ENCODE peak calls at places on chromosomes 4 and X, in five cellular contexts. F is thyroid gland, M is MG63, R is mucosa of descending colon, L is cardiac muscle cell. B is an unnamed sample.
A peak's percentile ranks its signal among the peaks of the same experiment; 100 is the strongest.

GRCh38 chr4:57550143-57550542 is 440.0 kb upstream of the IGFBP7 start:
- DNase-seq in F (no peak), M (no peak), R (no peak), L (no peak), B (no peak)

GRCh38 chr4:80806472-80806871 is 224.0 kb upstream of the BMP3 start:
- DNase-seq in F (no peak), M (no peak), R (no peak), L (no peak), B (no peak)

GRCh38 chr4:145760176-145760575 is 80.2 kb downstream of the C4orf51 start:
- DNase-seq in F (no peak), M (no peak), R (no peak), L (no peak), B (no peak)

GRCh38 chrX:148363836-148364235 is 136.6 kb upstream of the AFF2 start:
- DNase-seq in F (no peak), M (no peak), R (no peak), L (peak; percentile 7), B (peak; percentile 68)

GRCh38 chrX:12972239-12972638 is 2.7 kb upstream of the TMSB4X start:
- DNase-seq in F (no peak), M (no peak), R (no peak), L (no peak), B (no peak)

GRCh38 chrX:54564942-54565341 is 34.9 kb downstream of the GNL3L start:
- DNase-seq in F (no peak), M (peak; percentile 5), R (no peak), L (no peak), B (no peak)

GRCh38 chr4:177740563-177740962 is 298.3 kb upstream of the AGA start:
- DNase-seq in F (no peak), M (no peak), R (no peak), L (no peak), B (no peak)

GRCh38 chr4:158229768-158230167 is 19.5 kb downstream of the TMEM144 start:
- DNase-seq in F (no peak), M (no peak), R (no peak), L (no peak), B (no peak)

GRCh38 chr4:139665079-139665689 is 435 bp upstream of the MGST2 start:
- DNase-seq in F (no peak), M (peak; percentile 51), R (peak; percentile 44), L (no peak), B (no peak)

GRCh38 chrX:74251006-74251930 is 52.7 kb upstream of the ZCCHC13 start:
- DNase-seq in F (no peak), M (no peak), R (no peak), L (no peak), B (peak; percentile 88)

GRCh38 chr4:32207456-32207855 is 1487.3 kb downstream of the PCDH7 start:
- DNase-seq in F (no peak), M (no peak), R (no peak), L (no peak), B (no peak)

GRCh38 chr4:54230479-54231418 is 1.7 kb downstream of the PDGFRA start:
- DNase-seq in F (no peak), M (peak; percentile 82), R (peak; percentile 30), L (peak; percentile 49), B (no peak)

GRCh38 chr4:184684491-184685189 is 35.1 kb downstream of the PRIMPOL start:
- DNase-seq in F (no peak), M (no peak), R (no peak), L (no peak), B (peak; percentile 22)

GRCh38 chr4:79638735-79639134 is 230.7 kb upstream of the GK2 start:
- DNase-seq in F (no peak), M (no peak), R (no peak), L (no peak), B (no peak)

GRCh38 chrX:17553451-17553850 is 178.5 kb downstream of the NHS start:
- DNase-seq in F (no peak), M (peak; percentile 64), R (peak; percentile 49), L (no peak), B (no peak)

GRCh38 chr4:154376461-154376860 is 115.1 kb downstream of the DCHS2 start:
- DNase-seq in F (no peak), M (no peak), R (no peak), L (no peak), B (no peak)

GRCh38 chr4:10806993-10807645 is 122.6 kb upstream of the CLNK start:
- DNase-seq in F (no peak), M (no peak), R (no peak), L (no peak), B (no peak)

GRCh38 chr4:153071953-153072622 is 132.2 kb upstream of the TRIM2 start:
- DNase-seq in F (no peak), M (no peak), R (no peak), L (no peak), B (no peak)

GRCh38 chr4:107444-108429 is 16.6 kb upstream of the ZNF718 start:
- DNase-seq in F (peak; percentile 27), M (no peak), R (no peak), L (peak; percentile 16), B (no peak)
- H3K4me3 ChIP-seq in F (no peak overlapping the region), M (no peak overlapping the region), R (no peak overlapping the region), L (peak overlapping the region; percentile 31), B (peak overlapping the region; percentile 10)

GRCh38 chr4:7025040-7025602 is 18.1 kb upstream of the TADA2B start:
- DNase-seq in F (no peak), M (no peak), R (no peak), L (no peak), B (no peak)
- H3K36me3 ChIP-seq in F (peaks cover 1% of the 10 kb centered on the region), M (no peaks in the 10 kb centered on the region), R (peaks cover 4% of the 10 kb centered on the region), L (peaks cover 9% of the 10 kb centered on the region), B (peaks cover 4% of the 10 kb centered on the region)

GRCh38 chrX:120604359-120604782 is 470 bp downstream of the MCTS1 start:
- DNase-seq in F (peak; percentile 2), M (peak; percentile 11), R (peak; percentile 29), L (peak; percentile 1), B (peak; percentile 55)
- H3K4me3 ChIP-seq in F (peak overlapping the region; percentile 53), M (peak overlapping the region; percentile 83), R (peak overlapping the region; percentile 24), L (peak overlapping the region; percentile 61), B (peak overlapping the region; percentile 41)

GRCh38 chr4:138178566-138178965 is 63.6 kb downstream of the SLC7A11 start:
- DNase-seq in F (no peak), M (no peak), R (no peak), L (no peak), B (no peak)

GRCh38 chr4:138177278-138177968 is 64.7 kb downstream of the SLC7A11 start:
- DNase-seq in F (no peak), M (no peak), R (no peak), L (no peak), B (no peak)

GRCh38 chr4:138182838-138183426 is 59.2 kb downstream of the SLC7A11 start:
- DNase-seq in F (no peak), M (no peak), R (no peak), L (peak; percentile 70), B (peak; percentile 63)

GRCh38 chr4:138184881-138185280 is 57.3 kb downstream of the SLC7A11 start:
- DNase-seq in F (no peak), M (no peak), R (no peak), L (no peak), B (no peak)

GRCh38 chr4:138181288-138181687 is 60.9 kb downstream of the SLC7A11 start:
- DNase-seq in F (no peak), M (no peak), R (no peak), L (no peak), B (no peak)
- H3K36me3 ChIP-seq in F (no peaks in the 10 kb centered on the region), M (peaks cover 53% of the 10 kb centered on the region), R (no peaks in the 10 kb centered on the region), L (no peaks in the 10 kb centered on the region), B (no peaks in the 10 kb centered on the region)

DNA sequence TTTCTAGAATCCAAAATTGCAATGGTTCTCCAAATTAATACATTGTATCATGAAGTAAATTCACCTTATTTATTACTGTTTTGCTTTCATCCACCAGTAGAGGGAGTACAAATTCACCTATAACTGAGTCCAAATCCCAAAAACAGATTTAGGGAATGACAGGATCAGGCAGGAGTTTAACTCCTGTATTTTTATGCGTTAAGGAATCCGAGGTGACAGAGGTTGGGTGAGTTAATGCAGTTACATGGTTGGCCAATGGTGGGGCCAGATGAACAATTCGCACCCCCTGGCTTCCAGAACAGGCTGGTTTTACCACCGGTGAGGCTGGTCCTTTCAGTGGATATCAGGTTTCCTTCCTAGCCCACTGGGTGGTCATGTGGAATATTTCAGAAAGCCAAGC is 82.4 kb downstream of the MTNR1A start:
- DNase-seq in F (no peak), M (no peak), R (no peak), L (peak; percentile 34), B (peak; percentile 10)
- H3K4me3 ChIP-seq in F (no peak overlapping the region), M (no peak overlapping the region), R (no peak overlapping the region), L (no peak overlapping the region), B (no peak overlapping the region)

DNA sequence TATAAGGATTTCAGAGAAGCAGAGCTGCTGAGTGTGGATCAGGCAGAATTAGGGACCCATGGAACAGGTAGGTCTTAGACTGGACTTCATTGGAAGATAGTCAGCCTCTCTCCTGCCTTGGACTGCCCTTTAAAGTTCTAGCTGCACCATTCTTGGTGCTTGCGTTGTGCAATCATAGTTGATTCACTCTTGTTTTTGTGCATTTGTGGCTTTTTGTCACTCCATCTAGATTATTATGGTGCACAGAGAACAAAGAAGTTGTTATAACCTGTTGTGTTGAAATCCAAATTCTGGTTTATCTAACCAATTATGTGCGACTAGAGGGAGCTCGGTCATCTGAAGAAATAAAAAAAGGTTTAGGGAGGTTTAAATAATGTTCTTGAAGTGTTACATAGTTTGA is 59.3 kb downstream of the JADE1 start:
- DNase-seq in F (no peak), M (no peak), R (no peak), L (no peak), B (no peak)
- H3K36me3 ChIP-seq in F (peaks cover 42% of the 10 kb centered on the region), M (peaks cover 57% of the 10 kb centered on the region), R (no peaks in the 10 kb centered on the region), L (peaks cover 9% of the 10 kb centered on the region), B (peaks cover 17% of the 10 kb centered on the region)